ENCODE peak calls at places on chromosomes 7 and 10, in four cellular contexts. A, H, W and T are unnamed samples. For H3K4me1, the result is how much of the 10 kb centered on the place peaks cover.

GRCh38 chr7:473870-474604 is 45.6 kb downstream of the PDGFA start:
- DNase-seq in A (no peak), H (no peak), W (no peak), T (no peak)

GRCh38 chr7:7746419-7746818 is 28.0 kb upstream of the RPA3 start:
- DNase-seq in A (no peak), H (no peak), W (no peak), T (no peak)

GRCh38 chr7:131157530-131158243 is 170.0 kb upstream of the MKLN1 start:
- DNase-seq in A (no peak), H (peak), W (peak), T (no peak)

GRCh38 chr7:111855842-111856227 is 293.5 kb upstream of the IMMP2L start:
- DNase-seq in A (no peak), H (peak), W (peak), T (no peak)

GRCh38 chr10:18505719-18506118 is 145.7 kb downstream of the NSUN6 start:
- DNase-seq in A (no peak), H (peak), W (no peak), T (no peak)

GRCh38 chr7:155203882-155204691 is 93.6 kb upstream of the INSIG1 start:
- DNase-seq in A (no peak), H (no peak), W (no peak), T (no peak)

GRCh38 chr10:100632027-100632426 is 96.3 kb downstream of the HIF1AN start:
- DNase-seq in A (no peak), H (no peak), W (no peak), T (no peak)

GRCh38 chr7:22793593-22794462 is 28.8 kb downstream of the TOMM7 start:
- DNase-seq in A (no peak), H (no peak), W (no peak), T (no peak)

GRCh38 chr10:44464503-44464902 is 79.6 kb upstream of the CXCL12 start:
- DNase-seq in A (no peak), H (no peak), W (no peak), T (no peak)

GRCh38 chr10:119412244-119412750 is 130.2 kb downstream of the RGS10 start:
- DNase-seq in A (no peak), H (peak), W (no peak), T (no peak)

GRCh38 chr7:721619-722248 is 4.8 kb upstream of the DNAAF5 start:
- DNase-seq in A (no peak), H (no peak), W (no peak), T (no peak)

GRCh38 chr7:152522551-152522950 is 86.7 kb upstream of the KMT2C start:
- DNase-seq in A (no peak), H (peak), W (no peak), T (no peak)

GRCh38 chr7:105909742-105910141 is 33.3 kb upstream of the ATXN7L1 start:
- DNase-seq in A (no peak), H (no peak), W (no peak), T (no peak)

GRCh38 chr7:91843831-91844230 is 36.7 kb downstream of the MTERF1 start:
- DNase-seq in A (no peak), H (no peak), W (no peak), T (no peak)

GRCh38 chr7:40297741-40298311 is 163.0 kb downstream of the SUGCT start:
- DNase-seq in A (no peak), H (peak), W (no peak), T (no peak)

GRCh38 chr7:140719711-140720110 is 23.2 kb downstream of the NDUFB2 start:
- DNase-seq in A (no peak), H (peak), W (no peak), T (no peak)

GRCh38 chr7:19122018-19122588 is 4.7 kb upstream of the TWIST1 start:
- DNase-seq in A (no peak), H (peak), W (peak), T (peak)

GRCh38 chr7:99143853-99144672 is at the start of gene SMURF1:
- DNase-seq in A (peak), H (peak), W (peak), T (no peak)

GRCh38 chr10:29688230-29688634 is 53.5 kb upstream of the SVIL start:
- DNase-seq in A (no peak), H (no peak), W (no peak), T (no peak)

GRCh38 chr10:48839809-48840679 is 99.6 kb downstream of the LRRC18 start:
- DNase-seq in A (no peak), H (no peak), W (no peak), T (no peak)

GRCh38 chr7:30923774-30924413 is 12.2 kb downstream of the AQP1 start:
- DNase-seq in A (no peak), H (no peak), W (no peak), T (no peak)

GRCh38 chr7:20385121-20385520 is 54.4 kb downstream of the ITGB8 start:
- DNase-seq in A (no peak), H (peak), W (no peak), T (no peak)

GRCh38 chr10:27152687-27153086 is 1.5 kb downstream of the YME1L1 start:
- DNase-seq in A (no peak), H (no peak), W (no peak), T (no peak)

GRCh38 chr7:77442631-77443420 is 26.7 kb upstream of the GSAP start:
- DNase-seq in A (no peak), H (no peak), W (no peak), T (no peak)

GRCh38 chr7:76509931-76510877 is at the start of gene UPK3B:
- DNase-seq in A (no peak), H (no peak), W (peak), T (no peak)

GRCh38 chr10:72039377-72039776 is 49.0 kb downstream of the SPOCK2 start:
- DNase-seq in A (no peak), H (no peak), W (no peak), T (no peak)
- H3K4me1 ChIP-seq in A (under half), H (under half), W (under half), T (under half)

GRCh38 chr7:47508389-47509380 is 73.2 kb downstream of the TNS3 start:
- DNase-seq in A (no peak), H (no peak), W (no peak), T (no peak)
- H3K27ac ChIP-seq in A (no peak), H (no peak), W (no peak), T (peak)

DNA sequence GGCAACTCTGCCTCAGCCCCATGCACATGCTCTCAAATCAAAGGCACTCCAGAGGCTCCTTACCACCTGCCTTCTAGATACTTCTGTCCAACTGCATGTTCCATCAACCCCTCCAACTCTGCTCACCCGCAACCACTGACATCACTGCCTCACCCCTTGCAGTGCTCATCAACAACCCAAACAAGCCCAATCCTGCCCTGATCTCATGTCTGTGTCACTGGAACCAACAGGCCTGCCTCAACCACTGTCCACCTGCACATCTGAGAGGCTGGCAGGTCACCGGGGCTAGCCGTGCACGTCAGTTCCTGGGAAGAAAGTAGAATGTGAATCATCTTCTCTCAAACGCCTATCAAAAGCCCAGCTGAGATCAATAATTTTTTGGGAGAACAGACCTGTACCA is 33.3 kb downstream of the CTBP2 start:
- DNase-seq in A (no peak), H (no peak), W (no peak), T (no peak)
- H3K4me1 ChIP-seq in A (under half), H (under half), W (half or more), T (under half)

DNA sequence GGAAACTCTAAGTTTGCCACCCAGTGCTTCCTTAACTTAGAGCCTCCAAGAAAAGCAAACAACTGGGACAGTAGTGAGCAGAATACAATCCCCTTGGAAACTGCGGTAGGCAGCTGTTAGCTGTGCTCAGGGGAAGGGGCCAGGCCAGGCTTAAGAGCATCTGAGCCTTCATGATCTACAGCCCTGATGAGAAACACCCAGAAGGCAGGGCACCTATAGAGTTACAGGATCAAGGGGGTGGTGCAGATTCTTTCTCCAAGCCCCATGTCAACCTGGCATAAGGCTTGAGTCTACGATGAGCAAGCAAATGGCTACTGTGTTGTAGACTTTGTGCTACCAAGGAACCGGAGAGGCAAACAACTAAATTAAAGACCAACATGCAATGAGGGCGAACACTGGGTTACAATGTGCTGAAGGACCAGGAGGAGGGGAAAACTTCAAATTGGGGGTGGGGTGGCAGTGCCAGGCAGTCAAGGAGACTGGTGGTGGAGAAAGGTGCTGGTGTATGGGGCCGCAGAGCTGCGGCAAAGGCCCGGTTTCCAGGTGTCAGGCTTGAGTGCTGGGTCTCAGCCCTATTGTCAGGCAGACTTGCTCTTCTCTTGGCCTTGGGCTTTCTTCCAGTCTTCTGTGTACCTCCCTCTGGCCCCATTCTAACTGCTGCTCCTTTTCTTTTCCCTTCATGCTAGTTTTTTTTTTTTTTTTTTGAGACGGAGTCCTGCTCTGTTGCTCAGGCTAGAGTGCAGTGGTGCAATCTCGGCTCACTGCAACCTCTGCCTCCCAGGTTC is 51.1 kb downstream of the POLR3A start:
- DNase-seq in A (no peak), H (no peak), W (no peak), T (no peak)
- H3K27ac ChIP-seq in A (no peak), H (no peak), W (no peak), T (no peak)

GRCh38 chr10:71268247-71268691 is 50.8 kb upstream of the SLC29A3 start:
- DNase-seq in A (no peak), H (peak), W (peak), T (no peak)

GRCh38 chr10:71265618-71266146 is 53.3 kb downstream of the UNC5B start:
- DNase-seq in A (no peak), H (no peak), W (no peak), T (no peak)

GRCh38 chr10:71266147-71266917 is 52.7 kb upstream of the SLC29A3 start:
- DNase-seq in A (no peak), H (peak), W (peak), T (no peak)

GRCh38 chr10:71267508-71268240 is 51.4 kb upstream of the SLC29A3 start:
- DNase-seq in A (no peak), H (no peak), W (no peak), T (no peak)

DNA sequence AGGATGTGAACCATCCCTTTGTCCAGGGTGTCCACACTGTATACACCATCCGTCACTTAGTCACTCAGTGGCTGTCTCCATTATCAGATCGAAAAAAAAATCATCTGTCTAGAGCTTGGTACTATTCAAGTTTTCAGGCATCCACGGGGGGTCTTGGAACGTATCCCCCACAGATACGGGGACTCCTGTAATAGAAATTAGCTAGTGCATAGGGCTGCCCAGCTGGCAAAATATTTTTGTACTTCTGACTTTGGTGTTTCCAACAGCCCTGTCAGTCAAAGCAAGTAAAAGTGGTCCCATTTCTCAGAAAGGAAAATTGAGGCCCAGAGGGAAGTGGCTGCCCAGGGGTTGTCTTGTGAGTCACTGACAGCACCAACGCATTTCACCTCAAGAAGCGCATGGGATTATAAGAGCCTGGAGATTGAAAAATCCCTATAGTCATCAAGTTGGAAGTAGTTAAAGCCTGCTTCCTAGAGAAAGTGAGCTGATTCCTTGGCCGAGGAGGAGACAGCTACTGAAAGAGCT is 52.1 kb upstream of the SLC29A3 start:
- DNase-seq in A (no peak), H (peak), W (no peak), T (no peak)
- H3K4me1 ChIP-seq in A (under half), H (under half), W (under half), T (under half)

GRCh38 chr10:4498763-4499251 is 327.2 kb upstream of the AKR1E2 start:
- DNase-seq in A (no peak), H (peak), W (no peak), T (peak)
- H3K27ac ChIP-seq in A (no peak), H (peak), W (no peak), T (peak)

GRCh38 chr7:96181174-96181573 is 140.7 kb downstream of the SLC25A13 start:
- DNase-seq in A (no peak), H (no peak), W (no peak), T (no peak)

GRCh38 chr7:96179863-96180262 is 142.0 kb downstream of the SLC25A13 start:
- DNase-seq in A (no peak), H (peak), W (peak), T (no peak)

GRCh38 chr7:96177353-96177752 is 144.5 kb downstream of the SLC25A13 start:
- DNase-seq in A (no peak), H (no peak), W (no peak), T (no peak)

GRCh38 chr7:96178581-96178980 is 143.3 kb downstream of the SLC25A13 start:
- DNase-seq in A (no peak), H (no peak), W (no peak), T (no peak)

DNA sequence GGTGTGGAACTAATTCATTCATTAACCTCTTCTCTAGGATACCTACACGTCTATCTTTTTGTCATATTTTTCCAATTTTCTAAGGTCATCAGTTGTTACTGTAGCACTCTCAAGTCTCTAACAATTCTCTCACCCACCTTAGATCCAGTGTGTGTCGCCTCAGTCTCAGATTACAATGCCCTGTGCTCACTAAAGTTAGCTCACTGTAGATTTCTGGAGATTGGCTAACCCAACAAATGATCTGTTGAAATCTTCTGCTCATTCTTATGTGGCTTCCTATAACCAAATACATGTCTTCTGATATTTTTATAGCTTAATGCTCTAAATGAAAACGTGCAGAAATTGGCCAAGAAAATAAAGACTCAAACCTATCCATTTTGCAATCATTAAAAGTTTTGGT is 142.6 kb downstream of the SLC25A13 start:
- DNase-seq in A (no peak), H (no peak), W (no peak), T (no peak)
- H3K4me1 ChIP-seq in A (under half), H (under half), W (under half), T (under half)

GRCh38 chr7:142300689-142301088 is 42.8 kb upstream of the PRSS58 start:
- DNase-seq in A (no peak), H (no peak), W (peak), T (no peak)

GRCh38 chr7:142299226-142299625 is 41.4 kb upstream of the PRSS58 start:
- DNase-seq in A (no peak), H (no peak), W (no peak), T (no peak)

GRCh38 chr7:142301299-142301698 is 43.4 kb upstream of the PRSS58 start:
- DNase-seq in A (no peak), H (no peak), W (no peak), T (no peak)

GRCh38 chr7:142298009-142298408 is 40.2 kb upstream of the PRSS58 start:
- DNase-seq in A (no peak), H (no peak), W (peak), T (no peak)

GRCh38 chr7:142298631-142299030 is 40.8 kb upstream of the PRSS58 start:
- DNase-seq in A (no peak), H (no peak), W (no peak), T (no peak)
- H3K27ac ChIP-seq in A (peak), H (no peak), W (no peak), T (no peak)

DNA sequence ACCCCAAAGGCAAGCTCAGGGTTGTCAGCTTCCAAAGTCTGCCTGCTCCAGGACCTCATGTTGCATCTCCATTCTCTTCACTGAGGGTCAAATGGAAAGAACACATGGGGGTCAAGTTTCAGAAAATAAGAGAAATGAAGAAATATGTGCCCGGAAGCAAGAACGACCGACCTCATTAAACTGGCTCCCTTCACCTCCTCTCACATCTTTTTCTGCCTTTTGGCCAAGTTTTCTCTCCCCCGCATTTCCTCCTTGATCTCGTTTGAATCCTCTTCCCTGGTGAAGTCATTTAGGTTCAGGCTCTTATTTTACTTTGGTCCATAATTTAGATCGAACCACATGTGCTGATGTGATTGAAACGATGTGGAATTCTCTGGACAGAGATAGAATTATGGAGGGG is 44.2 kb downstream of the EGFR start:
- DNase-seq in A (no peak), H (no peak), W (no peak), T (no peak)
- H3K4me1 ChIP-seq in A (under half), H (under half), W (half or more), T (half or more)